ENCODE peak calls at places on chromosomes 4 and X, in seven cellular contexts. I is brain microvascular endothelial cell; R is GM12865; U is ovary; C is CD4-positive, alpha-beta T cell; B is Peyer's patch; D is IMR-90. H is an unnamed sample.
A peak's percentile ranks its signal among the peaks of the same experiment; 100 is the strongest.

GRCh38 chr4:70544279-70544870 is 26.0 kb downstream of the AMTN start:
- DNase-seq in D (peak; percentile 10), R (peak; percentile 21), U (no peak), B (no peak), I (peak; percentile 12), C (no peak), H (no peak)

GRCh38 chrX:11836284-11836683 is 78.2 kb downstream of the MSL3 start:
- DNase-seq in C (no peak), R (no peak), I (no peak), U (no peak), D (no peak), B (no peak), H (no peak)

GRCh38 chr4:175705407-175705806 is 106.7 kb downstream of the GPM6A start:
- DNase-seq in C (no peak), D (no peak), B (no peak), I (peak; percentile 2), U (no peak), R (no peak), H (peak; percentile 35)

GRCh38 chr4:145829629-145830395 is 108.8 kb downstream of the ZNF827 start:
- DNase-seq in B (no peak), C (no peak), U (no peak), I (no peak), D (no peak), R (peak; percentile 79), H (no peak)

GRCh38 chrX:155645180-155645579 is 32.4 kb upstream of the TMLHE start:
- DNase-seq in I (no peak), B (no peak), U (no peak), D (no peak), C (no peak), R (no peak), H (no peak)

GRCh38 chr4:22129454-22130075 is 181.0 kb upstream of the KCNIP4 start:
- DNase-seq in R (peak; percentile 33), U (no peak), C (no peak), B (no peak), I (peak; percentile 37), D (peak; percentile 26), H (no peak)

GRCh38 chrX:17654116-17654515 is 83.2 kb upstream of the SCML1 start:
- DNase-seq in U (no peak), D (no peak), C (no peak), B (no peak), R (peak; percentile 11), I (no peak), H (no peak)

GRCh38 chr4:16294455-16294854 is 68.2 kb upstream of the TAPT1 start:
- DNase-seq in I (peak; percentile 29), B (no peak), R (no peak), D (peak; percentile 52), C (no peak), U (no peak), H (no peak)

GRCh38 chr4:137768881-137769280 is 236.6 kb upstream of the PCDH18 start:
- DNase-seq in R (no peak), I (no peak), U (no peak), C (no peak), D (peak; percentile 5), B (no peak), H (no peak)

GRCh38 chr4:124980276-124980752 is 267.8 kb upstream of the ANKRD50 start:
- DNase-seq in U (no peak), C (no peak), B (no peak), D (peak; percentile 74), R (no peak), I (peak; percentile 81), H (no peak)

GRCh38 chr4:70297581-70297980 is 37.2 kb upstream of the CABS1 start:
- DNase-seq in I (no peak), R (no peak), C (no peak), U (no peak), B (no peak), D (no peak), H (no peak)

GRCh38 chr4:3706111-3706511 is 60.1 kb upstream of the ADRA2C start:
- DNase-seq in B (no peak), C (no peak), I (no peak), D (no peak), R (no peak), U (no peak), H (no peak)

GRCh38 chr4:52751349-52751911 is at the start of gene ERVMER34-1:
- DNase-seq in B (no peak), R (no peak), I (peak; percentile 10), U (peak; percentile 60), C (no peak), D (no peak), H (no peak)

GRCh38 chr4:56906534-56906933 is 1.2 kb upstream of the REST start:
- DNase-seq in I (no peak), C (no peak), B (no peak), D (no peak), U (no peak), R (no peak), H (no peak)

GRCh38 chrX:53374222-53374820 is 48.1 kb downstream of the SMC1A start:
- DNase-seq in B (no peak), R (no peak), U (no peak), I (no peak), D (peak; percentile 51), C (no peak), H (no peak)

GRCh38 chrX:53379008-53379710 is 43.3 kb downstream of the SMC1A start:
- DNase-seq in U (no peak), I (no peak), C (no peak), B (no peak), R (no peak), D (no peak), H (no peak)

GRCh38 chrX:53377464-53377863 is 45.0 kb downstream of the SMC1A start:
- DNase-seq in I (no peak), R (no peak), D (no peak), C (no peak), U (no peak), B (no peak), H (no peak)

GRCh38 chrX:53373307-53373706 is 49.1 kb downstream of the SMC1A start:
- DNase-seq in I (no peak), R (no peak), B (no peak), C (no peak), U (no peak), D (no peak), H (no peak)

DNA sequence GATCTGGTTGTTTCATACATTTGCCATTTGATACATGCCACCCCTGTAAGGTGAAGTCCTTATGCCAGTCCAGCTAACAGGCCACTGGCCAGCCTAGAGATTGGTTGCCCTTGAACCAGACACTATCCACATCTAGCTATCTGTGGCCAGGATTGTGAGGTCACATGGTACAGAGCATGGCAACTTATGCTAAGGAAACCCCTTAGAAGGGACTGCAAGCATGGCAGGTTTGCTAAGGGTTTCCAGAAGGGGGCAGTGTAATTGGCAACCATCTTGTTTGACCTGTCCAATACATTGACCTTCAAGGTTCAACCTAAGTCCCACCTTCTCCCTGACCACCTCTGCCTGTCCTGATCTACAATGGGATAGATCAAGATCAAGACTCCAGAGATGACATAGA is 47.5 kb downstream of the SMC1A start:
- DNase-seq in R (peak; percentile 5), U (no peak), B (no peak), C (no peak), D (no peak), I (no peak), H (no peak)
- TF ChIP-seq CTCF in R (no peak), U (no peak), B (no peak), C (no peak), D (no peak), I (no peak), H (no peak)

DNA sequence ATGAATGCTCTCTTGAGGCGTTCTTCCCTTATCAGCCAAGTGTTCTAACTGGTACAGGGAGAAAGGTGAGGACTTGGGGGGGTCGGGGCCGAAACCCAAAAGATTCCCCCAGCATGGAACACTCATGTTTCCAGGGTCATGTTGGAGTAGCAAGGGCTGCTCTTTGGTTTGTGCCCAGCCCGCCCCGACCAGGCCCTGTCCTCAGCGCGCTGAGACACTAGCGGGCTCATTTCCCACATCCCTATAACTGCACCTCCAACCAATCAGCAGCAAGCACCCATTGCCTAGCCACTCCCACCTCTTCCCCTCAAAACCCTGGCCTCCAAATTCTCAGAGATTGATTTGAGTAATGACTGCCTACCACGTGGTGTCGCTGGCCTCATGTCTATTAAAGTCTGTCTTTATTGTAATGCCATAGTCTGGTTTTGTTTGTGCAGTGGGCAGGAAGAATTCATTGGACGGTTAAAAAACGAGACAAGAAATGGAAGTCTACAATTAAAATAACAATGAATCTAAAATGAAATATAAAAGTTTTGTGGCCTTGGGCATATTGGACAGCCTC is 1928.4 kb downstream of the STIM2 start:
- DNase-seq in B (no peak), R (no peak), D (no peak), U (no peak), I (no peak), C (no peak), H (no peak)
- TF ChIP-seq CTCF in B (no peak), R (no peak), D (no peak), U (no peak), I (no peak), C (no peak), H (no peak)

GRCh38 chr4:82562553-82562854 is 716 bp upstream of the TMEM150C start:
- DNase-seq in B (no peak), C (no peak), U (no peak), I (no peak), R (no peak), D (no peak), H (no peak)

GRCh38 chr4:82567444-82567843 is 5.7 kb upstream of the TMEM150C start:
- DNase-seq in D (no peak), R (no peak), B (no peak), I (no peak), C (no peak), U (no peak), H (no peak)

GRCh38 chr4:82559735-82560120 is 2.1 kb downstream of the TMEM150C start:
- DNase-seq in U (no peak), R (no peak), D (no peak), C (no peak), I (no peak), B (no peak), H (no peak)

GRCh38 chr4:82560853-82561744 is 689 bp downstream of the TMEM150C start:
- DNase-seq in U (peak; percentile 21), D (no peak), I (no peak), B (no peak), R (no peak), C (no peak), H (no peak)

DNA sequence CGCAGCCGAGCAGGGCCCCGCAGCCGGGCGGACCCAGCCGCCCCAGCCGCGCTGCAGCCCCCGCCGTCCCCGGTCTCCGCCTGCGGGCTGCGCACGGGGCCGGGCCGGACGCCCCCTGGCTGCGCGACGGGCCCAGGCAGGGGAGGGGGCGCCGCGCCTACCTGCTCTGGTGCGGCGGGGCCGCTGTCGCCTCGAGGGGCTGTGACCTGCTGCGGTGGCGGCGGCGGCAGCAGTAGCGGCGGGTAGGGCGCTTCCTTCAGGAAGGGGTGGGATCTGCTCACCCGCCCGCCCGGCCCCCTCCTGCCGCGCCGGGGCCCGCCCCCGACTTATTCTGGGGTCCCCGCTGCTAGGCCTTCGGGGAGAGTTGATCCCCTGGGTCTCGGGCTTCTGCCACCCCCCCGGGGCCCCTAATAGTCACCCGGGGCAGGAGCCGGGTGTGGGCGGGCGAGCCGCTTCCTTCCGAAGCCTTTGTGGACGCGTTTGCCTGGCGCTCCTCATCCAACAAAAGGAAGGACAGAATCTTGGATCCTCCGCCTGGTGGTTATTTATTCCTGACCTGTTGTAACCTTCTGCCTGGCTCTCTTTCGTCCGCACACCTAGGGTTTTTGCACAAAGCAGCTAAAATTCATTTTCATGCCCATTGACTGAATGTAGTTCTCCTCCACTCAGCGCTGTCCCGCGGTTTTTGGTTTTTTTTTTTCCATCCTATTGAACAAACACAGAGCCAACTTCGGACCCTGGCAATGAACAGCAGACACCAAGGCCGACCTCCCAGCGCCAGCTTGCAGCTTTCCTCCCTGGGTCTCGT is at the start of gene TMEM150C:
- DNase-seq in I (no peak), R (no peak), C (no peak), D (no peak), B (no peak), U (peak; percentile 37), H (no peak)
- TF ChIP-seq CTCF in I (no peak), R (no peak), C (no peak), D (no peak), B (peak; percentile 10), U (no peak), H (peak; percentile 15)

GRCh38 chrX:107775000-107775733 is 420 bp downstream of the TSC22D3 start:
- DNase-seq in R (no peak), C (no peak), B (no peak), I (no peak), D (no peak), U (no peak), H (no peak)
- TF ChIP-seq CTCF in R (no peak), C (no peak), B (no peak), I (peak; percentile 24), D (no peak), U (no peak), H (no peak)